ENCODE peak calls at places on chromosomes 12 and 14, in seven cellular contexts. I is choroid plexus epithelial cell, B is left ventricle myocardium superior, L is T-cell, P is Caki2, F is neuronal stem cell, K is nephron progenitor cell. N is an unnamed sample.

GRCh38 chr12:3170423-3171194 is 93.4 kb downstream of the TSPAN9 start:
- DNase-seq in F (no peak), I (peak; percentile 94), L (no peak), B (no peak), P (peak; percentile 53), K (no peak), N (no peak)

GRCh38 chr12:26830358-26830757 is 2.6 kb downstream of the ITPR2 start:
- DNase-seq in I (no peak), F (no peak), B (no peak), K (no peak), L (no peak), P (no peak), N (no peak)

GRCh38 chr12:80087486-80088213 is 11.7 kb upstream of the OTOGL start:
- DNase-seq in P (no peak), I (no peak), F (no peak), L (no peak), K (no peak), B (no peak), N (no peak)

GRCh38 chr12:23014749-23015148 is 389.8 kb downstream of the ETNK1 start:
- DNase-seq in I (peak; percentile 11), K (no peak), F (no peak), P (no peak), B (no peak), L (no peak), N (no peak)

GRCh38 chr12:92469837-92470236 is 233.0 kb upstream of the PLEKHG7 start:
- DNase-seq in K (no peak), L (no peak), P (no peak), F (no peak), B (peak; percentile 75), I (peak; percentile 55), N (no peak)

GRCh38 chr12:69608114-69608513 is 2.6 kb downstream of the LRRC10 start:
- DNase-seq in P (no peak), F (no peak), L (no peak), B (no peak), I (peak; percentile 23), K (no peak), N (no peak)

GRCh38 chr12:124152733-124153132 is 142.2 kb upstream of the RFLNA start:
- DNase-seq in F (no peak), L (no peak), K (no peak), P (no peak), B (no peak), I (no peak), N (peak; percentile 3)

GRCh38 chr12:70443274-70443673 is 77.2 kb downstream of the KCNMB4 start:
- DNase-seq in K (no peak), I (peak; percentile 26), B (no peak), F (no peak), L (no peak), P (no peak), N (no peak)

GRCh38 chr12:54390176-54390667 is 5.7 kb upstream of the ZNF385A start:
- DNase-seq in K (no peak), F (no peak), I (no peak), L (no peak), B (no peak), P (no peak), N (no peak)

GRCh38 chr12:10027311-10028099 is 3.0 kb upstream of the CLEC9A start:
- DNase-seq in P (no peak), L (no peak), B (no peak), I (peak; percentile 49), F (no peak), K (no peak), N (no peak)

GRCh38 chr12:30485230-30485890 is 210.3 kb downstream of the IPO8 start:
- DNase-seq in K (no peak), B (no peak), P (no peak), F (no peak), I (no peak), L (no peak), N (no peak)

GRCh38 chr14:58637040-58637390 is 747 bp upstream of the DACT1 start:
- DNase-seq in F (no peak), P (no peak), K (no peak), B (peak; percentile 59), I (peak; percentile 90), L (no peak), N (peak; percentile 4)

GRCh38 chr12:132505105-132505851 is 15.3 kb downstream of the FBRSL1 start:
- DNase-seq in P (no peak), L (no peak), F (no peak), B (peak; percentile 61), I (no peak), K (no peak), N (no peak)

GRCh38 chr12:104793280-104793679 is 164.8 kb downstream of the SLC41A2 start:
- DNase-seq in L (no peak), P (no peak), B (no peak), I (peak; percentile 13), F (no peak), K (no peak), N (no peak)

GRCh38 chr12:71873821-71874220 is 34.3 kb downstream of the TBC1D15 start:
- DNase-seq in K (no peak), F (no peak), L (no peak), I (no peak), B (no peak), P (no peak), N (no peak)

GRCh38 chr12:20274008-20274407 is 94.3 kb upstream of the PDE3A start:
- DNase-seq in I (no peak), L (no peak), K (no peak), P (no peak), B (peak; percentile 39), F (no peak), N (no peak)

GRCh38 chr14:64513271-64513670 is 8.7 kb downstream of the ZBTB1 start:
- DNase-seq in B (no peak), L (no peak), K (no peak), F (no peak), I (no peak), P (no peak), N (no peak)

GRCh38 chr12:52400906-52401305 is 5.2 kb downstream of the KRT82 start:
- DNase-seq in B (no peak), P (no peak), I (no peak), L (no peak), F (no peak), K (no peak), N (no peak)

GRCh38 chr14:65502676-65503124 is 90.2 kb downstream of the FUT8 start:
- DNase-seq in L (no peak), I (peak; percentile 78), B (no peak), F (no peak), P (no peak), K (no peak), N (no peak)

GRCh38 chr14:54901380-54902142 is 1.1 kb downstream of the GCH1 start:
- DNase-seq in K (peak; percentile 13), B (no peak), I (peak; percentile 26), L (no peak), P (no peak), F (no peak), N (no peak)

GRCh38 chr12:95114766-95115450 is 41.5 kb upstream of the NR2C1 start:
- DNase-seq in K (no peak), I (peak; percentile 14), B (no peak), F (no peak), P (no peak), L (no peak), N (no peak)